ENCODE peak calls at places on chromosomes 5 and 9, in four cellular contexts. C is NCI-H69, V is SK-N-MC, N is fibroblast of the aortic adventitia. R is an unnamed sample.

GRCh38 chr9:129441852-129442251 is 179.0 kb downstream of the C9orf50 start:
- DNase-seq in C (no peak), V (no peak), N (no peak), R (no peak)

GRCh38 chr5:67240846-67241245 is 44.2 kb upstream of the CD180 start:
- DNase-seq in C (peak; percentile 46), V (no peak), N (no peak), R (no peak)

GRCh38 chr9:105299190-105299854 is 54.9 kb downstream of the SLC44A1 start:
- DNase-seq in C (no peak), V (no peak), N (peak; percentile 91), R (no peak)

GRCh38 chr5:76838481-76839261 is 11.1 kb upstream of the S100Z start:
- DNase-seq in C (no peak), V (no peak), N (peak; percentile 20), R (no peak)

GRCh38 chr5:138955013-138955660 is 80.0 kb upstream of the LRRTM2 start:
- DNase-seq in C (peak; percentile 100), V (no peak), N (no peak), R (no peak)

GRCh38 chr9:127197861-127198430 is 66.6 kb upstream of the GARNL3 start:
- DNase-seq in C (no peak), V (no peak), N (peak; percentile 46), R (no peak)

GRCh38 chr9:94697972-94698581 is 28.4 kb upstream of the AOPEP start:
- DNase-seq in C (peak; percentile 18), V (no peak), N (peak; percentile 69), R (no peak)

GRCh38 chr9:81680006-81680405 is 9.3 kb downstream of the TLE1 start:
- DNase-seq in C (no peak), V (no peak), N (no peak), R (no peak)

GRCh38 chr9:34399729-34400128 is 23.0 kb upstream of the MYORG start:
- DNase-seq in C (no peak), V (no peak), N (no peak), R (no peak)

GRCh38 chr5:83149671-83150070 is 72.3 kb downstream of the XRCC4 start:
- DNase-seq in C (peak; percentile 30), V (no peak), N (peak; percentile 47), R (no peak)

GRCh38 chr9:71191708-71192107 is 70.3 kb upstream of the TRPM3 start:
- DNase-seq in C (no peak), V (no peak), N (no peak), R (no peak)

GRCh38 chr9:93129286-93129685 is 4.8 kb downstream of the NINJ1 start:
- DNase-seq in C (no peak), V (no peak), N (no peak), R (no peak)

GRCh38 chr9:36145970-36146369 is 9.4 kb downstream of the GLIPR2 start:
- DNase-seq in C (no peak), V (no peak), N (no peak), R (no peak)

GRCh38 chr9:534886-535285 is 306.6 kb upstream of the DMRT1 start:
- DNase-seq in C (no peak), V (no peak), N (no peak), R (no peak)

GRCh38 chr5:176664886-176665285 is 17.6 kb downstream of the TSPAN17 start:
- DNase-seq in C (peak; percentile 45), V (no peak), N (no peak), R (no peak)

R was measured in CD8-positive, alpha-beta T cell.